ENCODE peak calls at places on chromosomes 11 and 22, in ten cellular contexts. Z is Daoy; Q is mucosa of gallbladder; G is T-helper 2 cell; S is NCI-H1105; R is A549; K is NCI-H1694; N is activated T-helper 1 cell treated with anti-CD3 and anti-CD28 coated beads, Interleukin-12 subunit alpha, Interleukin-12 subunit beta, Interleukin-2, Interleukin-4 antibody, amounts not matched to agents 30 ng/mL and 10 ng/mL and 1 ng/mL, durations not matched to agents 14 hours and 24 hours and 36 hours; H is mesothelial cell of epicardium; D is NCI-H146. A is an unnamed sample.

GRCh38 chr22:19723165-19723989 is at the start of gene GP1BB:
- DNase-seq in Q (no peak), G (no peak), D (no peak), K (no peak), H (no peak), Z (no peak), N (no peak), S (peak; percentile 48), R (peak; percentile 45), A (no peak)

GRCh38 chr11:70677232-70677916 is 279.0 kb downstream of the CTTN start:
- DNase-seq in H (no peak), N (no peak), Q (no peak), Z (no peak), R (no peak), D (no peak), K (no peak), S (no peak), G (no peak), A (no peak)

GRCh38 chr11:83006877-83007330 is 64.8 kb downstream of the RAB30 start:
- DNase-seq in H (no peak), Q (no peak), Z (peak; percentile 22), R (no peak), G (no peak), N (no peak), S (no peak), K (no peak), D (peak; percentile 75), A (no peak)

GRCh38 chr11:60764879-60765278 is 8.2 kb downstream of the MS4A15 start:
- DNase-seq in G (no peak), Z (no peak), R (no peak), Q (no peak), D (peak; percentile 32), S (no peak), H (no peak), K (no peak), N (no peak), A (no peak)

GRCh38 chr11:14359573-14360031 is 619 bp upstream of the RRAS2 start:
- DNase-seq in Q (no peak), D (no peak), S (no peak), R (no peak), Z (peak; percentile 49), H (no peak), K (no peak), N (no peak), G (no peak), A (no peak)

GRCh38 chr11:6468712-6469495 is 4.8 kb downstream of the TRIM3 start:
- DNase-seq in K (no peak), R (peak; percentile 52), G (no peak), H (peak; percentile 92), S (peak; percentile 42), N (no peak), Z (peak; percentile 65), D (peak; percentile 90), Q (peak; percentile 94), A (peak; percentile 63)

GRCh38 chr11:88623536-88623935 is 286.0 kb upstream of the CTSC start:
- DNase-seq in S (no peak), Z (no peak), K (no peak), D (no peak), G (no peak), Q (no peak), H (no peak), R (no peak), N (no peak), A (no peak)

GRCh38 chr11:35239476-35240075 is 100.6 kb downstream of the CD44 start:
- DNase-seq in H (no peak), G (no peak), D (no peak), K (no peak), Z (no peak), Q (no peak), N (no peak), R (no peak), S (no peak), A (no peak)

GRCh38 chr11:75432911-75433321 is at the start of gene KLHL35:
- DNase-seq in H (no peak), S (peak; percentile 44), Q (no peak), D (peak; percentile 36), N (no peak), G (no peak), K (no peak), R (no peak), Z (no peak), A (no peak)

GRCh38 chr22:36767035-36767775 is 8.7 kb downstream of the IFT27 start:
- DNase-seq in N (no peak), K (no peak), S (no peak), R (no peak), Z (no peak), H (no peak), G (no peak), D (no peak), Q (no peak), A (no peak)

A was measured in H4.